ENCODE peak calls at places on chromosomes 3 and 15, in eight cellular contexts. Q is PC-3, N is fibroblast of lung, D is hepatocyte, K is MM.1S, F is IMR-90, E is trophoblast cell, M is GM23338. X is an unnamed sample. For H3K27me3, the result is how much of the 10 kb centered on the place peaks cover.

GRCh38 chr15:95086543-95087252 is 855.3 kb downstream of the MCTP2 start:
- DNase-seq in Q (no peak), N (peak), D (peak), K (no peak), F (peak), E (no peak), M (no peak), X (no peak)

GRCh38 chr15:77002436-77002835 is 7.5 kb downstream of the PSTPIP1 start:
- DNase-seq in Q (no peak), N (peak), D (no peak), K (no peak), F (no peak), E (no peak), M (no peak), X (no peak)

GRCh38 chr3:184227481-184227935 is 1.9 kb upstream of the VWA5B2 start:
- DNase-seq in Q (peak), N (no peak), D (no peak), K (peak), F (no peak), E (peak), M (peak), X (peak)

GRCh38 chr3:182364323-182364722 is 429.0 kb upstream of the ATP11B start:
- DNase-seq in Q (peak), N (peak), D (no peak), K (no peak), F (no peak), E (no peak), M (peak), X (no peak)

GRCh38 chr15:94670436-94671034 is 439.2 kb downstream of the MCTP2 start:
- DNase-seq in Q (peak), N (peak), D (peak), K (peak), F (peak), E (peak), M (peak), X (no peak)

GRCh38 chr3:29695201-29695904 is 414.5 kb downstream of the RBMS3 start:
- DNase-seq in Q (peak), N (peak), D (no peak), K (no peak), F (peak), E (peak), M (no peak), X (no peak)

GRCh38 chr3:189144645-189145044 is 27.1 kb upstream of the TPRG1 start:
- DNase-seq in Q (peak), N (no peak), D (peak), K (no peak), F (peak), E (peak), M (no peak), X (no peak)

GRCh38 chr3:142894493-142894892 is 5.6 kb upstream of the PCOLCE2 start:
- DNase-seq in Q (no peak), N (no peak), D (no peak), K (no peak), F (no peak), E (no peak), M (no peak), X (peak)

GRCh38 chr3:23811117-23811487 is 5.3 kb downstream of the UBE2E1 start:
- DNase-seq in Q (peak), N (no peak), D (peak), K (peak), F (no peak), E (peak), M (peak), X (no peak)

GRCh38 chr15:27046891-27047290 is 75.9 kb downstream of the GABRG3 start:
- DNase-seq in Q (no peak), N (no peak), D (no peak), K (no peak), F (no peak), E (no peak), M (no peak), X (no peak)

GRCh38 chr15:78164010-78164409 is 14.8 kb downstream of the IDH3A start:
- DNase-seq in Q (no peak), N (no peak), D (no peak), K (no peak), F (no peak), E (no peak), M (no peak), X (no peak)

GRCh38 chr15:31302029-31302657 is 24.5 kb upstream of the KLF13 start:
- DNase-seq in Q (no peak), N (no peak), D (no peak), K (no peak), F (no peak), E (no peak), M (no peak), X (peak)

GRCh38 chr3:179954226-179954870 is 82.4 kb downstream of the PEX5L start:
- DNase-seq in Q (no peak), N (no peak), D (no peak), K (no peak), F (no peak), E (no peak), M (no peak), X (no peak)

DNA sequence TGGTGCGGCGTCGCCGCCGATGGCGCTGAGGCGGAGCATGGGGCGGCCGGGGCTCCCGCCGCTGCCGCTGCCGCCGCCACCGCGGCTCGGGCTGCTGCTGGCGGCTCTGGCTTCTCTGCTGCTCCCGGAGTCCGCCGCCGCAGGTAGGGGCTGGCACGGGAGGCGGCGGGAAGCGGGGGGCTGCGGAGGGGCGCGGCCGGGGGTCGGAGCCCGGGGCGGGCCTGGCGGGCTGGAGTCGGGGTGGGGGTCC is 152 bp downstream of the TYRO3 start:
- DNase-seq in Q (no peak), N (no peak), D (no peak), K (no peak), F (no peak), E (no peak), M (no peak), X (no peak)
- H3K27ac ChIP-seq in Q (no peak), N (no peak), D (peak), K (no peak), F (peak), E (peak), M (no peak), X (no peak)

DNA sequence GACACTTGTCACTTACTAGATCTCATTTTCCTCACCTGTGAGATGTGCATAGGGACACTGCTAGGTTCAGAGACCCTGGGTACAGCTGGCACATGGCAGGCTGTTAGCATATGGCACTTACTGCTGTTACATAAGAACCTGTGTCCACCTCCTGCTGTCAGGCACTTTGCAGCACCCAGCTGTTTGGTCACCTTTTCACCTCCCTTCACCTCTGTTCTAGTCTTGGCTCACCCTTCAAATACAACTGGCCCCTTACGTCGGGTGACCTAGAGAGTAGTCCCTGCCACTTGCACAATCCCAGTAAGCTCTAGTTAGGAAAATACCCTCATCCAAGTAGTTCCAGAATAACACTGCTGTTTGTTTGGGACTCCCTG is 78.3 kb downstream of the ABHD5 start:
- DNase-seq in Q (no peak), N (no peak), D (no peak), K (no peak), F (no peak), E (no peak), M (no peak), X (no peak)
- H3K27me3 ChIP-seq in Q (under half), N (under half), D (under half), K (under half), F (under half), E (under half), M (under half), X (under half)

GRCh38 chr3:90253131-90253530 is 1145.7 kb downstream of the EPHA3 start:
- DNase-seq in Q (no peak), N (no peak), D (no peak), K (no peak), F (no peak), E (no peak), M (no peak), X (no peak)
- H2AFZ ChIP-seq in Q (peak), N (no peak), D (no peak), K (no peak), F (no peak), E (no peak), M (no peak), X (no peak)

GRCh38 chr3:42202239-42202865 is 63.6 kb downstream of the CCK start:
- DNase-seq in Q (no peak), N (no peak), D (no peak), K (no peak), F (no peak), E (no peak), M (no peak), X (no peak)
- H3K27ac ChIP-seq in Q (no peak), N (no peak), D (no peak), K (no peak), F (no peak), E (no peak), M (no peak), X (no peak)